ENCODE peak calls at places on chromosomes 4 and X, in seven cellular contexts. P, I, G, H, J, U and L are unnamed samples.

GRCh38 chr4:17898553-17898952 is 87.8 kb downstream of the NCAPG start:
- DNase-seq in U (no peak), H (no peak), G (no peak), I (no peak), J (no peak), P (no peak), L (no peak)

GRCh38 chrX:113868716-113869115 is 715.2 kb upstream of the HTR2C start:
- DNase-seq in P (no peak), H (no peak), J (no peak), U (no peak), G (no peak), I (no peak), L (no peak)

GRCh38 chr4:118076958-118077766 is 42.9 kb downstream of the NDST3 start:
- DNase-seq in U (no peak), P (peak; percentile 10), I (peak; percentile 49), J (peak; percentile 17), H (no peak), G (peak; percentile 46), L (no peak)

GRCh38 chr4:10129196-10130185 is 12.9 kb upstream of the WDR1 start:
- DNase-seq in H (no peak), U (no peak), J (no peak), G (no peak), I (peak; percentile 48), P (no peak), L (no peak)

GRCh38 chrX:118807151-118808017 is 16.2 kb upstream of the ZCCHC12 start:
- DNase-seq in J (peak; percentile 42), U (peak; percentile 28), G (peak; percentile 67), H (peak; percentile 4), I (peak; percentile 47), P (peak; percentile 41), L (peak; percentile 45)

GRCh38 chr4:6111354-6111930 is 88.9 kb downstream of the JAKMIP1 start:
- DNase-seq in U (no peak), I (no peak), J (no peak), P (no peak), G (no peak), H (no peak), L (no peak)

GRCh38 chr4:12692815-12693214 is 791.3 kb downstream of the RAB28 start:
- DNase-seq in U (no peak), H (no peak), G (no peak), P (no peak), I (no peak), J (peak; percentile 25), L (no peak)

GRCh38 chr4:142953171-142953570 is 107.1 kb upstream of the INPP4B start:
- DNase-seq in P (no peak), U (no peak), H (no peak), G (no peak), I (no peak), J (no peak), L (no peak)

GRCh38 chr4:25020240-25020639 is 10.5 kb downstream of the LGI2 start:
- DNase-seq in P (peak; percentile 60), I (peak; percentile 22), J (peak; percentile 86), H (no peak), G (no peak), U (no peak), L (no peak)

GRCh38 chr4:175103403-175103802 is 185.2 kb downstream of the ADAM29 start:
- DNase-seq in J (no peak), P (no peak), U (no peak), I (no peak), H (no peak), G (no peak), L (no peak)

GRCh38 chr4:76306882-76307669 is 543 bp downstream of the STBD1 start:
- DNase-seq in U (no peak), P (peak; percentile 16), J (peak; percentile 29), I (peak; percentile 87), H (peak; percentile 16), G (peak; percentile 84), L (peak; percentile 31)

GRCh38 chrX:18424482-18425198 is 768 bp upstream of the CDKL5 start:
- DNase-seq in J (peak; percentile 12), H (peak; percentile 21), I (peak; percentile 8), U (peak; percentile 5), P (peak; percentile 1), G (peak; percentile 62), L (peak; percentile 44)

GRCh38 chr4:123497328-123497727 is 100.7 kb downstream of the SPRY1 start:
- DNase-seq in P (no peak), U (no peak), J (no peak), I (no peak), G (no peak), H (no peak), L (no peak)

GRCh38 chr4:72340803-72341431 is 228.1 kb downstream of the ADAMTS3 start:
- DNase-seq in G (peak; percentile 41), J (peak; percentile 84), U (no peak), I (no peak), P (no peak), H (no peak), L (no peak)

GRCh38 chr4:165404080-165404479 is 25.3 kb downstream of the CPE start:
- DNase-seq in U (no peak), J (no peak), H (no peak), G (no peak), I (no peak), P (no peak), L (no peak)

GRCh38 chr4:123398803-123399637 is 2.4 kb downstream of the SPRY1 start:
- DNase-seq in J (peak; percentile 66), P (peak; percentile 72), G (peak; percentile 81), I (peak; percentile 55), H (peak; percentile 15), U (peak; percentile 19), L (no peak)

GRCh38 chr4:164081801-164082200 is 587.3 kb downstream of the TMA16 start:
- DNase-seq in J (no peak), U (no peak), G (no peak), P (no peak), H (no peak), I (no peak), L (no peak)

GRCh38 chr4:102809190-102809589 is 18.2 kb downstream of the UBE2D3 start:
- DNase-seq in I (no peak), U (no peak), G (no peak), H (no peak), J (no peak), P (no peak), L (no peak)

GRCh38 chr4:159227984-159228383 is 125.1 kb downstream of the RAPGEF2 start:
- DNase-seq in G (peak; percentile 67), J (peak; percentile 87), I (peak; percentile 54), P (peak; percentile 63), H (peak; percentile 48), U (no peak), L (no peak)